ENCODE peak calls at places on chromosomes 7 and 10, in eight cellular contexts. G is choroid plexus epithelial cell, C is brain microvascular endothelial cell, A is B cell, P is osteocyte, U is hypothalamus, H is heart right ventricle, Q is NCI-H1417. Y is an unnamed sample.

GRCh38 chr7:146397141-146397540 is 280.5 kb downstream of the CNTNAP2 start:
- DNase-seq in G (no peak), C (no peak), A (no peak), P (no peak), U (no peak), H (no peak), Q (no peak), Y (no peak)

GRCh38 chr7:38452615-38453014 is 178.6 kb downstream of the AMPH start:
- DNase-seq in G (no peak), C (no peak), A (no peak), P (no peak), U (no peak), H (no peak), Q (no peak), Y (no peak)

GRCh38 chr7:28674359-28674782 is 262.1 kb downstream of the CREB5 start:
- DNase-seq in G (peak), C (no peak), A (no peak), P (no peak), U (no peak), H (no peak), Q (no peak), Y (no peak)

GRCh38 chr10:25786899-25787298 is 147.1 kb upstream of the MYO3A start:
- DNase-seq in G (no peak), C (no peak), A (no peak), P (no peak), U (no peak), H (no peak), Q (no peak), Y (no peak)

GRCh38 chr10:70130878-70131559 is 1.6 kb downstream of the AIFM2 start:
- DNase-seq in G (peak), C (peak), A (no peak), P (no peak), U (no peak), H (no peak), Q (no peak), Y (no peak)

GRCh38 chr7:24609059-24609458 is 35.8 kb downstream of the PALS2 start:
- DNase-seq in G (no peak), C (peak), A (no peak), P (no peak), U (no peak), H (no peak), Q (no peak), Y (no peak)

GRCh38 chr7:138892016-138892630 is 89.1 kb downstream of the KIAA1549 start:
- DNase-seq in G (no peak), C (no peak), A (no peak), P (no peak), U (no peak), H (no peak), Q (no peak), Y (no peak)

GRCh38 chr7:95391761-95392160 is 4.4 kb downstream of the PON3 start:
- DNase-seq in G (no peak), C (no peak), A (no peak), P (no peak), U (no peak), H (no peak), Q (no peak), Y (no peak)

GRCh38 chr10:44233561-44234470 is 151.1 kb downstream of the CXCL12 start:
- DNase-seq in G (peak), C (peak), A (no peak), P (no peak), U (no peak), H (peak), Q (no peak), Y (no peak)

GRCh38 chr7:148697256-148697841 is 1.4 kb upstream of the CUL1 start:
- DNase-seq in G (peak), C (peak), A (no peak), P (no peak), U (no peak), H (peak), Q (no peak), Y (peak)

GRCh38 chr7:113367187-113367586 is 248.8 kb upstream of the SMIM30 start:
- DNase-seq in G (peak), C (peak), A (no peak), P (no peak), U (no peak), H (no peak), Q (no peak), Y (no peak)

GRCh38 chr10:3330687-3331086 is 158.1 kb upstream of the PITRM1 start:
- DNase-seq in G (peak), C (peak), A (no peak), P (no peak), U (no peak), H (no peak), Q (no peak), Y (no peak)

GRCh38 chr10:61779950-61780659 is 117.4 kb downstream of the CABCOCO1 start:
- DNase-seq in G (peak), C (peak), A (no peak), P (no peak), U (no peak), H (peak), Q (no peak), Y (no peak)